ENCODE peak calls at places on chromosomes 4 and X, in eight cellular contexts. M is GM23248, B is PC-3, Y is hepatocyte, N is HCT116, E is MM.1S, T is GM23338, F is Karpas-422. R is an unnamed sample.

GRCh38 chr4:67886281-67886680 is 2.5 kb upstream of the TMPRSS11D start:
- DNase-seq in Y (no peak), M (peak; percentile 60), F (no peak), B (peak; percentile 53), N (no peak), T (no peak), E (no peak), R (no peak)

GRCh38 chrX:2645563-2645962 is 45.5 kb upstream of the CD99 start:
- DNase-seq in B (no peak), F (no peak), Y (no peak), M (no peak), T (no peak), N (no peak), E (no peak), R (no peak)

GRCh38 chrX:152892999-152893605 is 4.8 kb upstream of the ZNF185 start:
- DNase-seq in Y (no peak), M (no peak), B (no peak), T (peak; percentile 37), N (no peak), E (no peak), F (no peak), R (no peak)

GRCh38 chr4:17347445-17347844 is 164.4 kb downstream of the QDPR start:
- DNase-seq in T (peak; percentile 81), E (peak; percentile 53), B (peak; percentile 28), N (peak; percentile 16), Y (peak; percentile 53), M (peak; percentile 63), F (peak; percentile 78), R (peak; percentile 71)

GRCh38 chr4:179750374-179750773 is 2308.1 kb upstream of the AGA start:
- DNase-seq in T (no peak), B (no peak), N (no peak), E (no peak), F (no peak), Y (peak; percentile 20), M (no peak), R (no peak)

GRCh38 chrX:53196678-53197077 is 28.3 kb downstream of the KDM5C start:
- DNase-seq in E (no peak), B (no peak), T (no peak), M (no peak), F (no peak), Y (no peak), N (no peak), R (no peak)

GRCh38 chr4:159012381-159012780 is 90.5 kb upstream of the RAPGEF2 start:
- DNase-seq in N (no peak), F (no peak), B (peak; percentile 55), M (peak; percentile 77), Y (no peak), E (no peak), T (no peak), R (no peak)

GRCh38 chrX:75421688-75422087 is 101.1 kb downstream of the ZDHHC15 start:
- DNase-seq in T (no peak), F (no peak), Y (no peak), B (no peak), N (no peak), E (no peak), M (no peak), R (no peak)

GRCh38 chrX:27444093-27444908 is 18.8 kb downstream of the PPP4R3C start:
- DNase-seq in N (no peak), M (no peak), F (no peak), Y (no peak), E (peak; percentile 38), B (no peak), T (no peak), R (no peak)

GRCh38 chrX:72306851-72307645 is 1.3 kb upstream of the CITED1 start:
- DNase-seq in E (peak; percentile 67), B (peak; percentile 71), N (peak; percentile 22), Y (peak; percentile 48), F (no peak), T (peak; percentile 70), M (peak; percentile 72), R (no peak)

GRCh38 chrX:19748898-19749680 is 138.3 kb downstream of the SH3KBP1 start:
- DNase-seq in F (no peak), Y (no peak), E (no peak), N (no peak), M (no peak), B (no peak), T (no peak), R (no peak)

GRCh38 chr4:98447648-98448047 is 186.5 kb downstream of the RAP1GDS1 start:
- DNase-seq in B (no peak), T (peak; percentile 56), E (no peak), F (peak; percentile 48), N (no peak), M (no peak), Y (no peak), R (no peak)

GRCh38 chrX:107324493-107325310 is 118.3 kb downstream of the DNAAF6 start:
- DNase-seq in Y (peak; percentile 85), N (no peak), T (peak; percentile 82), B (peak; percentile 6), M (peak; percentile 45), F (peak; percentile 77), E (peak; percentile 25), R (peak; percentile 14)

GRCh38 chr4:138242830-138243149 is 641 bp upstream of the SLC7A11 start:
- DNase-seq in Y (no peak), T (no peak), M (peak; percentile 55), N (no peak), E (peak; percentile 8), B (no peak), F (no peak), R (no peak)

GRCh38 chr4:14749910-14750309 is 252.4 kb upstream of the CPEB2 start:
- DNase-seq in E (no peak), N (no peak), M (peak; percentile 30), B (peak; percentile 60), Y (peak; percentile 16), F (no peak), T (peak; percentile 30), R (no peak)

GRCh38 chr4:147736458-147736857 is 4.6 kb downstream of the ARHGAP10 start:
- DNase-seq in T (peak; percentile 70), M (peak; percentile 84), E (no peak), Y (no peak), N (no peak), B (peak; percentile 69), F (no peak), R (no peak)

DNA sequence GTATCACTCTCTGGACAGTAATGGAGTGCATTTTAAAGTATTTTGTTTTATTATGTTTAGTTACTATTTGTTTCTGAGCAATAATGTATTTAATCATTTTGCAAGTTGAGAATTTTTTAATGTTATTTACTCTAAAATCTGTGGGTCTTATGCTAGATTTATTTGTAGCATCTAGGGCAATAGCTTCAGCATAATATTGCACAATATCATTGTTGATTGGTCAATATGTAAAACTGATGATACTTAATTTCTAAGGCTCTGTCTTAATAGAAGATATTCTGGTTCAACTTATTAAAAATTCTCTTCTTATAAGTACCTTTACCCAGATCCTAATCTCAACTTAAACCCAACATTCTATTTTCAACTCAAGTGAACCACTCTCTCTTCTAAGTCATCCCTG is 11.5 kb downstream of the SFRP2 start:
- DNase-seq in M (no peak), N (no peak), T (no peak), E (no peak), F (no peak), Y (no peak), B (no peak), R (no peak)
- H3K9me2 ChIP-seq in M (no peaks in the 10 kb centered on the region), N (no peaks in the 10 kb centered on the region), T (no peaks in the 10 kb centered on the region), E (no peaks in the 10 kb centered on the region), F (no peaks in the 10 kb centered on the region), Y (no peaks in the 10 kb centered on the region), B (no peaks in the 10 kb centered on the region), R (no peaks in the 10 kb centered on the region)

DNA sequence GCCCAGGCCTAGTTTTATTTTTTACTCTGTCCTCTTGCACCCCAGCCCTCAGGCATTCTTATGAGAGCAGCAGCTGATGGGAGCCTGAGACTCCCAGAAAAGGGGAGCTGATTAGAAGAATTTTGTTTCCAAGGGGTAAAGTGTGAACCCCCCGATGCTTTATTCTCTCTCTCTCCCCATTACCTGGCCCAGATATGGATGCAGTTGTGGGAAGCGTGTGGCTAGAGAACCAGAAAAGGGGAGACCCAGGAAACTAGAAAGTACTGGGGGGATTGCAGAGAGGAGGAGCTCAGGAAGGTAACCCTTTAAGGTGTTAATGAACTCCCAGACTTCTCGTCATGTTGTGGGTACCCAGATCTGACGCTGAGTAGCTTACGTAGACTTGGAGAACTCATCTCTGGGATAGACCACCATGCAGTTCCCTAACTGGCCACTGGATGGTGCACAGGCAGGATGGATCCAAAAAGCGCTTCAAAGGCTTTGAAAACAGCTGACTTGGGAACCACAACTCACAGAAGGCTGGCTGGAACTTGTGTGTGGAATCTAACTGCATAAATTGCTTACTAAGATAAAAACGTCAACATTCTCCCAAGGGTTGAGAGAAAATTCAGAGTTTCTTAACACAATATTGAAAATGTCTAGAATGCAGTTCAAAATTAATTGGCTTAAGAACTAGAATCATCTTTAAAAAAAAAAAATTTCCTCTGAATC is 64.7 kb downstream of the TBC1D14 start:
- DNase-seq in M (peak; percentile 92), E (peak; percentile 78), B (peak; percentile 83), Y (peak; percentile 90), N (peak; percentile 70), T (peak; percentile 96), F (peak; percentile 88), R (peak; percentile 83)
- H3K4me3 ChIP-seq in M (no peak overlapping the region), E (no peak overlapping the region), B (no peak overlapping the region), Y (no peak overlapping the region), N (no peak overlapping the region), T (no peak overlapping the region), F (no peak overlapping the region), R (no peak overlapping the region)

GRCh38 chrX:86348669-86349068 is 200.4 kb downstream of the DACH2 start:
- DNase-seq in T (peak; percentile 58), Y (no peak), N (no peak), B (no peak), M (no peak), E (no peak), F (peak; percentile 60), R (peak; percentile 0)
- H3K9me2 ChIP-seq in T (no peaks in the 10 kb centered on the region), Y (no peaks in the 10 kb centered on the region), N (no peaks in the 10 kb centered on the region), B (no peaks in the 10 kb centered on the region), M (no peaks in the 10 kb centered on the region), E (no peaks in the 10 kb centered on the region), F (peaks cover 3% of the 10 kb centered on the region), R (no peaks in the 10 kb centered on the region)

GRCh38 chr4:73452953-73453700 is 17.1 kb downstream of the AFP start:
- DNase-seq in N (no peak), M (no peak), T (peak; percentile 68), F (no peak), B (no peak), E (no peak), Y (peak; percentile 47), R (no peak)

GRCh38 chr4:73451978-73452747 is 16.1 kb downstream of the AFP start:
- DNase-seq in M (peak; percentile 42), T (peak; percentile 17), F (no peak), Y (no peak), N (no peak), B (no peak), E (no peak), R (no peak)

GRCh38 chr4:73451404-73451803 is 15.4 kb downstream of the AFP start:
- DNase-seq in N (no peak), T (peak; percentile 62), F (no peak), B (no peak), Y (no peak), M (peak; percentile 58), E (no peak), R (no peak)

GRCh38 chr4:73454920-73455319 is 18.9 kb downstream of the AFP start:
- DNase-seq in M (no peak), Y (no peak), E (no peak), N (no peak), T (no peak), F (no peak), B (no peak), R (no peak)

DNA sequence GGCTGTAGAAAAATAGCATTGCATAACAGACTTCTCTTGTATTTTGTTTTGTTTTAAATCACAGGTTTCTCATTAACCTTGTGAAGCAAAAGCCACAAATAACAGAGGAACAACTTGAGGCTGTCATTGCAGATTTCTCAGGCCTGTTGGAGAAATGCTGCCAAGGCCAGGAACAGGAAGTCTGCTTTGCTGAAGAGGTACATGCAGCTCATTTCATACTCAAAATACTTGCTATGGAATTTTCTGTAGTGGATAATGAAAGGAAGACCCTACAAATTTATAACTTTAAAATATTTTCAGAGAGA is 17.6 kb downstream of the AFP start:
- DNase-seq in E (no peak), N (no peak), M (no peak), Y (no peak), F (no peak), B (no peak), T (no peak), R (no peak)
- H3K4me3 ChIP-seq in E (no peak overlapping the region), N (no peak overlapping the region), M (no peak overlapping the region), Y (no peak overlapping the region), F (no peak overlapping the region), B (no peak overlapping the region), T (no peak overlapping the region), R (no peak overlapping the region)